ENCODE peak calls at places on chromosomes 11 and 22, in nine cellular contexts. Q is colonic mucosa; X is CD4-positive, alpha-beta memory T cell; G is endodermal cell; B is tibial artery; R is mesendoderm; S is GM23248; T is WERI-Rb-1; U is CD8-positive, alpha-beta memory T cell. J is an unnamed sample.
A peak's percentile ranks its signal among the peaks of the same experiment; 100 is the strongest.

GRCh38 chr11:46290598-46291309 is 13.3 kb downstream of the CREB3L1 start:
- DNase-seq in Q (peak; percentile 86), X (no peak), G (peak; percentile 94), B (no peak), R (peak; percentile 94), S (peak; percentile 97), T (peak; percentile 56), U (no peak), J (no peak)

GRCh38 chr22:29139965-29140782 is 65.5 kb upstream of the EMID1 start:
- DNase-seq in Q (no peak), X (no peak), G (no peak), B (no peak), R (no peak), S (peak; percentile 75), T (no peak), U (no peak), J (no peak)

GRCh38 chr11:11318961-11319360 is 34.1 kb downstream of the CSNK2A3 start:
- DNase-seq in Q (no peak), X (no peak), G (no peak), B (no peak), R (no peak), S (no peak), T (no peak), U (no peak), J (no peak)

GRCh38 chr22:42912049-42912448 is 55.0 kb upstream of the ARFGAP3 start:
- DNase-seq in Q (no peak), X (no peak), G (no peak), B (no peak), R (no peak), S (no peak), T (no peak), U (no peak), J (no peak)

GRCh38 chr11:75475767-75476650 is 43.0 kb upstream of the KLHL35 start:
- DNase-seq in Q (peak; percentile 32), X (peak; percentile 36), G (no peak), B (no peak), R (no peak), S (peak; percentile 46), T (peak; percentile 37), U (no peak), J (no peak)

GRCh38 chr22:44723801-44724200 is 21.8 kb downstream of the PRR5 start:
- DNase-seq in Q (no peak), X (no peak), G (no peak), B (no peak), R (peak; percentile 62), S (no peak), T (no peak), U (no peak), J (no peak)

GRCh38 chr11:64601605-64602465 is 10.8 kb downstream of the SLC22A12 start:
- DNase-seq in Q (no peak), X (no peak), G (no peak), B (no peak), R (no peak), S (no peak), T (no peak), U (no peak), J (no peak)

GRCh38 chr11:114291381-114291780 is 4.8 kb upstream of the NNMT start:
- DNase-seq in Q (no peak), X (no peak), G (no peak), B (no peak), R (no peak), S (peak; percentile 83), T (no peak), U (no peak), J (no peak)

GRCh38 chr11:45673441-45673840 is 8.0 kb upstream of the CHST1 start:
- DNase-seq in Q (no peak), X (no peak), G (no peak), B (no peak), R (no peak), S (no peak), T (no peak), U (no peak), J (no peak)

GRCh38 chr11:63951779-63952536 is 13.2 kb downstream of the NAA40 start:
- DNase-seq in Q (no peak), X (no peak), G (no peak), B (no peak), R (peak; percentile 74), S (peak; percentile 23), T (no peak), U (peak; percentile 41), J (peak; percentile 21)

GRCh38 chr11:9060700-9061111 is 30.7 kb downstream of the SCUBE2 start:
- DNase-seq in Q (no peak), X (no peak), G (peak; percentile 75), B (no peak), R (peak; percentile 75), S (no peak), T (no peak), U (no peak), J (peak; percentile 53)

GRCh38 chr11:123386746-123387510 is 43.1 kb upstream of the GRAMD1B start:
- DNase-seq in Q (no peak), X (no peak), G (no peak), B (no peak), R (peak; percentile 56), S (peak; percentile 96), T (no peak), U (no peak), J (no peak)

GRCh38 chr11:8671242-8671641 is 11.2 kb downstream of the TRIM66 start:
- DNase-seq in Q (peak; percentile 39), X (no peak), G (peak; percentile 92), B (peak; percentile 75), R (peak; percentile 98), S (peak; percentile 99), T (no peak), U (no peak), J (no peak)

GRCh38 chr11:88507771-88508557 is 170.4 kb upstream of the CTSC start:
- DNase-seq in Q (no peak), X (no peak), G (no peak), B (no peak), R (peak; percentile 30), S (no peak), T (no peak), U (no peak), J (no peak)

GRCh38 chr11:17979770-17980371 is 33.0 kb downstream of the SERGEF start:
- DNase-seq in Q (peak; percentile 23), X (peak; percentile 26), G (peak; percentile 86), B (no peak), R (peak; percentile 56), S (peak; percentile 28), T (peak; percentile 39), U (peak; percentile 15), J (no peak)

GRCh38 chr11:57324154-57324885 is 432 bp downstream of the TNKS1BP1 start:
- DNase-seq in Q (peak; percentile 51), X (no peak), G (peak; percentile 91), B (peak; percentile 81), R (peak; percentile 88), S (peak; percentile 73), T (peak; percentile 70), U (no peak), J (no peak)

GRCh38 chr11:122215244-122215992 is 99.4 kb upstream of the BLID start:
- DNase-seq in Q (peak; percentile 57), X (no peak), G (peak; percentile 94), B (peak; percentile 88), R (peak; percentile 86), S (peak; percentile 95), T (peak; percentile 58), U (no peak), J (no peak)

GRCh38 chr11:18696638-18697225 is 1.8 kb upstream of the TMEM86A start:
- DNase-seq in Q (no peak), X (no peak), G (no peak), B (no peak), R (no peak), S (peak; percentile 63), T (no peak), U (no peak), J (no peak)

GRCh38 chr11:63871962-63872832 is 33.3 kb downstream of the MARK2 start:
- DNase-seq in Q (peak; percentile 90), X (peak; percentile 43), G (peak; percentile 84), B (peak; percentile 93), R (peak; percentile 94), S (peak; percentile 98), T (peak; percentile 63), U (peak; percentile 34), J (no peak)

GRCh38 chr11:117870176-117870952 is 6.1 kb downstream of the FXYD6 start:
- DNase-seq in Q (no peak), X (no peak), G (no peak), B (no peak), R (no peak), S (no peak), T (no peak), U (no peak), J (no peak)

GRCh38 chr11:126153999-126154398 is 57.5 kb downstream of the RPUSD4 start:
- DNase-seq in Q (no peak), X (no peak), G (no peak), B (no peak), R (no peak), S (peak; percentile 84), T (no peak), U (no peak), J (no peak)

GRCh38 chr22:44758354-44758969 is 6.1 kb downstream of the ARHGAP8 start:
- DNase-seq in Q (peak; percentile 30), X (no peak), G (no peak), B (no peak), R (peak; percentile 25), S (peak; percentile 54), T (no peak), U (no peak), J (no peak)

DNA sequence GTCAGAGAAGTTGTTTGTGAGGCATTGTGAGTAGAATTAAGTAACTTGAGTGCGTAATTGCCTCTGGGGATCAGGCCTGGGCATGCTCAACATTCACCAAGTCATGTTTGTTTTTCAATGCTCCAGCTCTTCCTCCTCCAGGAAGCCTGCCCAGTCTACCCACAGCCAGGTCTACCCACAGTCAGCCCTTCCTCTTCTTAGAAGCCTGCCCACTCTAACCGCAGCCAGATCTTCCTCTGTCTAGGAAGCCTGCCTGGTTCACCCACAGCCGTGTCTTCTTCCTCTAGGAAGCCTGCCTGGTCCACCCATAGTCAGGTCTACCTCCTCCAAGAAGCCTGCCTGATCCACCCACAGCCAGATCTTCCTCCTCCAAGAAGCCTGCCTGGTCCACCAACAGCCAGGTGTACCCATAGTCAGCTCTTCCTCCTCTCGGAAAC is 25.0 kb downstream of the LRP5 start:
- DNase-seq in Q (no peak), X (no peak), G (no peak), B (no peak), R (no peak), S (no peak), T (no peak), U (no peak), J (no peak)
- H3K27ac ChIP-seq in Q (no peak overlapping the region), X (no peak overlapping the region), G (no peak overlapping the region), B (peak overlapping the region; percentile 70), R (no peak overlapping the region), S (peak overlapping the region; percentile 72), T (no peak overlapping the region), U (no peak overlapping the region), J (no peak overlapping the region)

GRCh38 chr11:79472736-79473536 is 32.1 kb upstream of the TENM4 start:
- DNase-seq in Q (no peak), X (no peak), G (peak; percentile 86), B (no peak), R (peak; percentile 49), S (no peak), T (no peak), U (no peak), J (no peak)
- H3K4me3 ChIP-seq in Q (no peak overlapping the region), X (no peak overlapping the region), G (no peak overlapping the region), B (no peak overlapping the region), R (no peak overlapping the region), S (no peak overlapping the region), T (no peak overlapping the region), U (no peak overlapping the region), J (no peak overlapping the region)

GRCh38 chr11:19853901-19854300 is 141.3 kb downstream of the NAV2 start:
- DNase-seq in Q (no peak), X (no peak), G (no peak), B (no peak), R (no peak), S (no peak), T (no peak), U (no peak), J (no peak)
- H3K27ac ChIP-seq in Q (no peak overlapping the region), X (no peak overlapping the region), G (no peak overlapping the region), B (no peak overlapping the region), R (no peak overlapping the region), S (no peak overlapping the region), T (no peak overlapping the region), U (no peak overlapping the region), J (no peak overlapping the region)

GRCh38 chr11:47433157-47433556 is 6.9 kb upstream of the PSMC3 start:
- DNase-seq in Q (no peak), X (no peak), G (no peak), B (no peak), R (no peak), S (no peak), T (no peak), U (no peak), J (no peak)
- H3K4me3 ChIP-seq in Q (no peak overlapping the region), X (no peak overlapping the region), G (no peak overlapping the region), B (no peak overlapping the region), R (no peak overlapping the region), S (no peak overlapping the region), T (no peak overlapping the region), U (no peak overlapping the region), J (no peak overlapping the region)